ENCODE peak calls at places on chromosomes 6 and 20, in four cellular contexts. K, I, X and F are unnamed samples.

GRCh38 chr6:5030596-5031136 is 26.8 kb upstream of the RPP40 start:
- DNase-seq in K (peak; percentile 81), I (peak; percentile 48), X (peak; percentile 77), F (no peak)

GRCh38 chr6:121335111-121336008 is 1.1 kb upstream of the TBC1D32 start:
- DNase-seq in K (no peak), I (no peak), X (no peak), F (no peak)

GRCh38 chr6:95087394-95088097 is 489.8 kb upstream of the MANEA start:
- DNase-seq in K (no peak), I (no peak), X (peak; percentile 33), F (peak; percentile 72)

GRCh38 chr6:155142902-155143609 is 120.8 kb upstream of the CLDN20 start:
- DNase-seq in K (no peak), I (no peak), X (no peak), F (no peak)

GRCh38 chr20:64119681-64120341 is 12.4 kb upstream of the NPBWR2 start:
- DNase-seq in K (peak; percentile 31), I (no peak), X (no peak), F (no peak)

GRCh38 chr6:87165169-87165568 is 9.8 kb downstream of the ZNF292 start:
- DNase-seq in K (no peak), I (no peak), X (no peak), F (no peak)

GRCh38 chr6:105482956-105483355 is 80.1 kb upstream of the PREP start:
- DNase-seq in K (no peak), I (no peak), X (no peak), F (no peak)

GRCh38 chr6:105817961-105818360 is 268.2 kb upstream of the PRDM1 start:
- DNase-seq in K (no peak), I (no peak), X (no peak), F (no peak)

GRCh38 chr6:33384581-33385020 is 7.0 kb upstream of the KIFC1 start:
- DNase-seq in K (no peak), I (no peak), X (peak; percentile 58), F (peak; percentile 34)

GRCh38 chr6:123338394-123338793 is 298.4 kb downstream of the TRDN start:
- DNase-seq in K (no peak), I (no peak), X (no peak), F (no peak)

GRCh38 chr20:4064118-4064962 is 49.0 kb upstream of the RNF24 start:
- DNase-seq in K (peak; percentile 96), I (no peak), X (peak; percentile 90), F (no peak)

GRCh38 chr20:44601801-44602204 is 19.4 kb downstream of the PKIG start:
- DNase-seq in K (peak; percentile 80), I (no peak), X (peak; percentile 32), F (peak; percentile 61)

GRCh38 chr20:1946762-1947534 is 46.9 kb downstream of the PDYN start:
- DNase-seq in K (peak; percentile 81), I (no peak), X (no peak), F (no peak)

GRCh38 chr20:1858859-1859258 is 36.3 kb upstream of the SIRPA start:
- DNase-seq in K (no peak), I (no peak), X (no peak), F (no peak)

GRCh38 chr6:40188931-40189330 is 254.7 kb upstream of the MOCS1 start:
- DNase-seq in K (no peak), I (no peak), X (no peak), F (no peak)

GRCh38 chr20:63359937-63360849 is 956 bp downstream of the CHRNA4 start:
- DNase-seq in K (no peak), I (no peak), X (no peak), F (no peak)

GRCh38 chr6:155181498-155181897 is 82.3 kb upstream of the CLDN20 start:
- DNase-seq in K (no peak), I (no peak), X (no peak), F (no peak)

GRCh38 chr6:1720620-1721322 is 111.1 kb downstream of the FOXC1 start:
- DNase-seq in K (no peak), I (no peak), X (no peak), F (no peak)

GRCh38 chr6:52416629-52417151 is 3.5 kb upstream of the EFHC1 start:
- DNase-seq in K (no peak), I (no peak), X (peak; percentile 74), F (no peak)

GRCh38 chr6:131952886-131953509 is 1.8 kb upstream of the CCN2 start:
- DNase-seq in K (no peak), I (no peak), X (no peak), F (no peak)

GRCh38 chr20:44396790-44397189 is 41.3 kb downstream of the HNF4A start:
- DNase-seq in K (no peak), I (no peak), X (no peak), F (no peak)

GRCh38 chr6:3202999-3203696 is 24.3 kb downstream of the TUBB2B start:
- DNase-seq in K (no peak), I (no peak), X (peak; percentile 82), F (no peak)

GRCh38 chr20:51926670-51927305 is 124.5 kb upstream of the SALL4 start:
- DNase-seq in K (no peak), I (no peak), X (no peak), F (no peak)

GRCh38 chr6:154157082-154157481 is 118.0 kb downstream of the OPRM1 start:
- DNase-seq in K (no peak), I (no peak), X (no peak), F (no peak)

GRCh38 chr6:79947191-79948173 is at the start of gene ELOVL4:
- DNase-seq in K (peak; percentile 81), I (peak; percentile 16), X (peak; percentile 63), F (peak; percentile 38)

GRCh38 chr6:165884813-165885765 is 222.0 kb upstream of the PDE10A start:
- DNase-seq in K (peak; percentile 93), I (peak; percentile 52), X (no peak), F (peak; percentile 45)

GRCh38 chr6:165880721-165881120 is 217.7 kb upstream of the PDE10A start:
- DNase-seq in K (no peak), I (no peak), X (no peak), F (peak; percentile 45)

GRCh38 chr6:165883851-165884640 is 221.0 kb upstream of the PDE10A start:
- DNase-seq in K (no peak), I (no peak), X (no peak), F (no peak)

GRCh38 chr6:165877773-165878172 is 214.7 kb upstream of the PDE10A start:
- DNase-seq in K (no peak), I (no peak), X (no peak), F (no peak)

GRCh38 chr6:165881812-165882211 is 218.8 kb upstream of the PDE10A start:
- DNase-seq in K (no peak), I (no peak), X (no peak), F (no peak)
- TF ChIP-seq CTCF in K (no peak), I (no peak), X (no peak), F (no peak)

GRCh38 chr20:35293303-35294292 is 1.4 kb upstream of the FAM83C start:
- DNase-seq in K (no peak), I (no peak), X (no peak), F (no peak)

GRCh38 chr20:35296101-35296554 is 3.9 kb upstream of the FAM83C start:
- DNase-seq in K (no peak), I (no peak), X (no peak), F (no peak)

GRCh38 chr20:35294293-35294685 is 2.1 kb upstream of the FAM83C start:
- DNase-seq in K (no peak), I (no peak), X (no peak), F (no peak)

GRCh38 chr20:35295674-35296073 is 3.4 kb upstream of the FAM83C start:
- DNase-seq in K (no peak), I (no peak), X (no peak), F (no peak)

GRCh38 chr20:35295058-35295457 is 2.8 kb upstream of the FAM83C start:
- DNase-seq in K (no peak), I (no peak), X (no peak), F (no peak)
- TF ChIP-seq CTCF in K (no peak), I (no peak), X (no peak), F (no peak)

GRCh38 chr6:26054937-26055669 is 32.1 kb upstream of the HFE start:
- DNase-seq in K (peak; percentile 88), I (peak; percentile 63), X (peak; percentile 99), F (peak; percentile 89)
- TF ChIP-seq CTCF in K (peak; percentile 62), I (no peak), X (peak; percentile 31), F (no peak)

DNA sequence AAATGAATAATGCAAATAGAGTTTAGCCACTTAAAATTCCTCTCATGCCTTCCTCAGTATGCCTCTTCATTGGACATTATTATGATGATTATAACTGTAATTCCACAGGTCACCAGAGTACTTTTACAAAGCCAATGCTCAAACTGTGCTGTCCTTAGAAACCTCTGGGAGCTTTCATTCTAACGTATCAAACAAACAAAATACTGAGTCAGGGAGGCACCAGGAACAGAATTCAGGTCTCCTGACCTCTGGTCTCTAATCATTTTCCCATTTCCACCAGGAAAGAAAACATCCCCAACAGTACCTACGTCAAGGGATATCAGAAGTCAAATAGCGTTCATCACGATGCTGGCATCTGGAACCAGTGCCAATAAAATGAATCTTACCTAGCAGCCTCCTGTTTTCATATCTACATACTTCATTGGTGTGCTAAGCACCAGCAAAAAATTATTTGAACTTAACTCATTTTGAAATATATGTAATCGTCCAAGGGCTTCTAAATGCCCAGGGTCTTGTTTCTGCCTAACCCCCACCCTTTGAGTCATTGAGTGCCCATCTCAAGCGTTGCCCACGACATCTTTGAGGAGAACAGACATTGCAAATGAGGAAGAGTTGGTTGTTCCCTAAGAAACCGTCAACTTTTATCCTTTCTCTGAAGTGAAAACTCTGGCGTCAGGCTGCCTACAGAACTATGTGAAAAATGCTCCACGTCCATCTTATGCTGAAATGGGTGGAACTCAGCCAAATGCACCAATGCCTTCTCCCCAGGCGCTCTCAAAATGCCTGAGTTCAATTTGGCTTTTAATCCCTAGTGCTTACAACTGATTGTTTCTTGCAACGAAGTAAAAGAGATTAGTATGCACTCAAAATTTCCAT is 37.8 kb downstream of the NEDD9 start:
- DNase-seq in K (no peak), I (no peak), X (peak; percentile 41), F (no peak)
- TF ChIP-seq CTCF in K (no peak), I (no peak), X (no peak), F (no peak)

DNA sequence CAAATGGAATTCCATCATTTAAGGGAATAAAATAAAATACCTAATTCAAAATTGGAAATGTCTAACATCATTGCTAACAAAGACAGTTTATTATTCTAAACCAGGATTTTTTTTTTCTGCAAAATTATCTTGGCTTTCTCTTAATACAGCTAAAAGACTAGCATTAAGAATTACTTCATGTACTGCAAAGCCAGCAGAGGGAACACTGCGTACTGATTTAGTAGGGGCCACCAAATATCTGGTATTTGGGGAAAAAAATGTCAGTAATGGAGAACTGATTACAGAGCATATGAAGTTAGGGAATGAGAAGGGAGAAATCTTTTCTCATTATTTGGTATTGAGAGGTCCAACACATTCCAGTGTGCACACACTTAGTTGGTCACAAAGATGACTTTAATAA is 3.2 kb upstream of the SOX4 start:
- DNase-seq in K (no peak), I (no peak), X (no peak), F (no peak)
- TF ChIP-seq CTCF in K (peak; percentile 30), I (no peak), X (peak; percentile 15), F (no peak)